ENCODE peak calls at places on chromosomes 6 and 20, in four cellular contexts. F is DMS153, M is RCC 7860, E is B cell. I is an unnamed sample.

GRCh38 chr6:168054663-168055560 is 24.1 kb downstream of the FRMD1 start:
- DNase-seq in F (no peak), M (no peak), E (no peak), I (no peak)

GRCh38 chr6:135535989-135536414 is 38.5 kb upstream of the AHI1 start:
- DNase-seq in F (peak), M (peak), E (peak), I (no peak)

GRCh38 chr6:28771401-28772267 is 152.2 kb downstream of the TRIM27 start:
- DNase-seq in F (no peak), M (no peak), E (no peak), I (no peak)

GRCh38 chr6:169326067-169326799 is 72.6 kb upstream of the THBS2 start:
- DNase-seq in F (no peak), M (no peak), E (no peak), I (no peak)

GRCh38 chr20:46592580-46593362 is 42.3 kb upstream of the OCSTAMP start:
- DNase-seq in F (no peak), M (no peak), E (no peak), I (no peak)

GRCh38 chr20:40868568-40869223 is 159.9 kb upstream of the TOP1 start:
- DNase-seq in F (no peak), M (no peak), E (no peak), I (peak)

GRCh38 chr6:170262481-170263088 is 28.3 kb downstream of the DLL1 start:
- DNase-seq in F (no peak), M (no peak), E (no peak), I (no peak)

GRCh38 chr6:116561377-116562018 is 7.9 kb downstream of the CALHM4 start:
- DNase-seq in F (peak), M (peak), E (peak), I (peak)

GRCh38 chr6:28839443-28840120 is 84.2 kb downstream of the TRIM27 start:
- DNase-seq in F (no peak), M (no peak), E (no peak), I (no peak)

GRCh38 chr20:57429579-57430202 is 38.5 kb downstream of the RBM38 start:
- DNase-seq in F (no peak), M (peak), E (peak), I (no peak)

GRCh38 chr20:4488407-4489339 is 233.0 kb upstream of the PRND start:
- DNase-seq in F (no peak), M (no peak), E (no peak), I (no peak)

GRCh38 chr6:27290850-27291208 is 21.2 kb downstream of the POM121L2 start:
- DNase-seq in F (no peak), M (no peak), E (no peak), I (no peak)

GRCh38 chr6:116217069-116217468 is 36.8 kb downstream of the TSPYL4 start:
- DNase-seq in F (peak), M (peak), E (peak), I (no peak)

GRCh38 chr6:163414367-163415175 is at the start of gene QKI:
- DNase-seq in F (no peak), M (peak), E (peak), I (peak)

GRCh38 chr20:59938696-59939051 is 1.4 kb downstream of the PPP1R3D start:
- DNase-seq in F (no peak), M (peak), E (peak), I (peak)

GRCh38 chr6:8182857-8183256 is 80.5 kb upstream of the EEF1E1 start:
- DNase-seq in F (no peak), M (no peak), E (no peak), I (no peak)

GRCh38 chr6:104537185-104537584 is 322.5 kb downstream of the HACE1 start:
- DNase-seq in F (no peak), M (no peak), E (no peak), I (no peak)

GRCh38 chr20:38997622-38998021 is 35.5 kb downstream of the DHX35 start:
- DNase-seq in F (no peak), M (no peak), E (peak), I (no peak)

GRCh38 chr20:53929974-53930650 is 140.3 kb downstream of the BCAS1 start:
- DNase-seq in F (no peak), M (no peak), E (no peak), I (no peak)

GRCh38 chr6:87919416-87919815 is 128.2 kb upstream of the SPACA1 start:
- DNase-seq in F (no peak), M (no peak), E (no peak), I (no peak)